ENCODE peak calls at places on chromosomes 11 and 22, in ten cellular contexts. B, T, D, V, C, O, U, H, A and L are unnamed samples.

GRCh38 chr22:46830841-46831240 is 68.4 kb downstream of the TBC1D22A start:
- DNase-seq in B (peak; percentile 29), T (no peak), D (peak; percentile 38), V (peak; percentile 60), C (no peak), O (no peak), U (no peak), H (no peak), A (no peak), L (peak; percentile 40)

GRCh38 chr11:30451167-30451566 is 128.3 kb downstream of the ARL14EP start:
- DNase-seq in B (no peak), T (no peak), D (no peak), V (no peak), C (no peak), O (no peak), U (no peak), H (no peak), A (no peak), L (no peak)

GRCh38 chr22:17985606-17986005 is 38.8 kb downstream of the MICAL3 start:
- DNase-seq in B (no peak), T (no peak), D (no peak), V (no peak), C (no peak), O (no peak), U (no peak), H (no peak), A (no peak), L (no peak)

GRCh38 chr11:73889019-73889418 is 12.2 kb downstream of the PAAF1 start:
- DNase-seq in B (peak; percentile 37), T (peak; percentile 49), D (no peak), V (peak; percentile 67), C (no peak), O (no peak), U (no peak), H (no peak), A (peak; percentile 81), L (peak; percentile 56)

GRCh38 chr11:104091281-104092071 is 55.0 kb downstream of the DDI1 start:
- DNase-seq in B (peak; percentile 51), T (no peak), D (no peak), V (no peak), C (no peak), O (no peak), U (no peak), H (no peak), A (no peak), L (peak; percentile 31)

GRCh38 chr22:16807109-16807508 is 18.1 kb downstream of the XKR3 start:
- DNase-seq in B (no peak), T (no peak), D (no peak), V (no peak), C (no peak), O (no peak), U (no peak), H (no peak), A (no peak), L (no peak)

GRCh38 chr22:46233231-46233630 is 16.9 kb downstream of the CDPF1 start:
- DNase-seq in B (peak; percentile 29), T (peak; percentile 21), D (no peak), V (peak; percentile 16), C (no peak), O (no peak), U (no peak), H (no peak), A (peak; percentile 51), L (peak; percentile 8)

GRCh38 chr11:45658292-45658991 is 7.0 kb downstream of the CHST1 start:
- DNase-seq in B (peak; percentile 45), T (peak; percentile 96), D (peak; percentile 95), V (peak; percentile 74), C (no peak), O (no peak), U (no peak), H (peak; percentile 89), A (peak; percentile 19), L (peak; percentile 72)

GRCh38 chr22:22099194-22099486 is 116.6 kb upstream of the TOP3B start:
- DNase-seq in B (no peak), T (no peak), D (no peak), V (no peak), C (peak; percentile 31), O (no peak), U (peak; percentile 49), H (no peak), A (no peak), L (no peak)

GRCh38 chr22:23126165-23127054 is 15.4 kb downstream of the RSPH14 start:
- DNase-seq in B (no peak), T (no peak), D (no peak), V (no peak), C (peak; percentile 69), O (no peak), U (no peak), H (no peak), A (no peak), L (no peak)

GRCh38 chr11:120172054-120172881 is 34.4 kb upstream of the TRIM29 start:
- DNase-seq in B (peak; percentile 60), T (peak; percentile 39), D (peak; percentile 67), V (peak; percentile 87), C (peak; percentile 78), O (peak; percentile 56), U (peak; percentile 51), H (peak; percentile 86), A (peak; percentile 52), L (peak; percentile 34)

DNA sequence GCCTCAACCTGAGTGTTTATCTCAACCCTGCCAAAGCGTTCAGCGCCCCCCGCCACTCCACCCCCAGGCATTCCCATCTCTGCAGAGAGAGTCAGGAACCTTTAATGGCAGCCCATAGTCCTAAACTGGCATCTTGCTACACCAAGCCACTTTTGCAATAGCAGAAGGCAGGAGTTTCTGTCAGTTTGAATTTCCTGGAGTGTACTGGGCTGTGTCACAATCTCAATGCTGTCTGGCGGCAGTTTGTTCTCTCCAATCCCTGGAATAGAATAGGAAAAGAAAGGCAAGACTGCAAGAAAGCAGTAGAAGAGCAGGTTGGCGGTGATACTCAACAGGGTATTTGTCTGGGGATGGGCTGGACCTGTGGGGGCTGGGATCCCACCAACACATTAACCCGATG is 32.9 kb upstream of the FLI1 start:
- DNase-seq in B (no peak), T (no peak), D (peak; percentile 44), V (peak; percentile 6), C (no peak), O (no peak), U (no peak), H (no peak), A (no peak), L (no peak)
- H2AFZ ChIP-seq in B (no peak overlapping the region), T (no peak overlapping the region), D (no peak overlapping the region), V (no peak overlapping the region), C (no peak overlapping the region), O (no peak overlapping the region), U (no peak overlapping the region), H (no peak overlapping the region), A (no peak overlapping the region), L (no peak overlapping the region)

GRCh38 chr11:122882809-122883681 is 486 bp downstream of the JHY start:
- DNase-seq in B (peak; percentile 55), T (peak; percentile 50), D (peak; percentile 62), V (peak; percentile 88), C (no peak), O (peak; percentile 31), U (peak; percentile 51), H (peak; percentile 70), A (peak; percentile 61), L (no peak)

GRCh38 chr11:122879785-122880184 is 2.8 kb upstream of the JHY start:
- DNase-seq in B (no peak), T (no peak), D (no peak), V (no peak), C (no peak), O (no peak), U (no peak), H (peak; percentile 54), A (no peak), L (no peak)

GRCh38 chr11:122883682-122883981 is 1.1 kb downstream of the JHY start:
- DNase-seq in B (no peak), T (no peak), D (no peak), V (no peak), C (no peak), O (no peak), U (no peak), H (no peak), A (no peak), L (no peak)

GRCh38 chr11:122877732-122878131 is 4.8 kb upstream of the JHY start:
- DNase-seq in B (no peak), T (no peak), D (no peak), V (no peak), C (no peak), O (no peak), U (peak; percentile 24), H (no peak), A (no peak), L (no peak)

GRCh38 chr11:122882189-122882808 is at the start of gene JHY:
- DNase-seq in B (no peak), T (no peak), D (no peak), V (no peak), C (no peak), O (no peak), U (no peak), H (no peak), A (no peak), L (no peak)
- H3K9ac ChIP-seq in B (peak within 1 kb of the TSS; percentile 13), T (peak within 1 kb of the TSS; percentile 72), D (peak within 1 kb of the TSS; percentile 96), V (peak within 1 kb of the TSS; percentile 92), C (no peak within 1 kb of the TSS), O (peak within 1 kb of the TSS; percentile 79), U (peak within 1 kb of the TSS; percentile 84), H (no peak within 1 kb of the TSS), A (peak within 1 kb of the TSS; percentile 79), L (peak within 1 kb of the TSS; percentile 56)

DNA sequence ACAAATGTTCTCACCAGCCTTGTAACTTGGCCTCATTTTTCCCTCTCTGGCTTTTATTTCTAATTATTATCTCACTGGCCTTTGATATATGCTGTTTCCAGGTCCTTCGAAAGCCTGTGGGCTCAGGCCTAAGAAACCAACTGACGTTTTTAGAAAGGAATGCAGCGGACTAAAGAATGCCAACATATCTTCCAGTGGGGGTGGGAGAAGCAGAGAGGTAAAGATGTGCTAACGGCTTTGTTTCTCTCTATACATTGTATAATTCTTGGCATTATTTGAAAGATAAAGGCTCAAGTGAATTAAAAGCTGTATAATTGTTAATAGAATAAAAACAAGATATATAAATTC is 28.2 kb downstream of the OR6Q1 start:
- DNase-seq in B (peak; percentile 92), T (peak; percentile 88), D (peak; percentile 50), V (peak; percentile 89), C (no peak), O (peak; percentile 43), U (no peak), H (no peak), A (peak; percentile 78), L (peak; percentile 77)
- H2AFZ ChIP-seq in B (peak overlapping the region; percentile 47), T (peak overlapping the region; percentile 17), D (no peak overlapping the region), V (peak overlapping the region; percentile 75), C (no peak overlapping the region), O (peak overlapping the region; percentile 31), U (no peak overlapping the region), H (peak overlapping the region; percentile 73), A (peak overlapping the region; percentile 95), L (peak overlapping the region; percentile 61)

DNA sequence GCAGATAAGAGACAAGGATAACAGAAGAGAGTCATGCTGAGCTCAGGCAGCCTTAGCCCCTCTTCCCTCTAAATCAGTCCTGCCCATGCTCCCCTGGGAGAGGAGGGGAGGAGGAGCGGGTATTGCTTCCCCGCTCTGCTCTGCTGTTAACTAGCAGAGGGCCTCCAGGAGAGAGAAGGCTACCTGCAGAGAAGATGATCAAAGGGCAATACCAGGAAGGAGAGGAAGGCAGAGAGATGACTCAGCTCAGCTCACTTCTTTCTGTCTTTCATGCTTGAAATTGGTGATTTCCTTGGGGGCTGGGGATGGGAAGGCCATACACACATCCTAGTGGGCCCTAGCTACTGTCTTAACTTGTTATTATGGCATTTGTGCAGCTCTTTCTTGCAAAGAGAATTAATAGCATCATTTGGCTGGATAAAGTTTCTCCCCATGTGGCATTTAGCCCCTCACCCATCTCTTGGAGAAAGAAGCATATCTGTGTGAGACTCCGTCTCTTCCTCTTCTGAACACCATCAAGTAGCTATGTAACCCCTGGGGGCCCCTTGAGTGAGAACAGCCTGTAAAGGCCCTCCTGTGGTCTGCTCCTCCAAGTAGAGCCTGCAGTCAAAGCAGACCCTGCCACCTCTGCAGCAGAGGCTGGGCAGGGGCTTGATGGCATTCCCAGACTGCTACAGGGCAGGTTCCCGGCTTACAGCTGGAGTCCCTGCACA is 33.4 kb upstream of the AMOTL1 start:
- DNase-seq in B (no peak), T (no peak), D (no peak), V (no peak), C (no peak), O (no peak), U (no peak), H (peak; percentile 81), A (no peak), L (no peak)
- H3K9ac ChIP-seq in B (no peak overlapping the region), T (no peak overlapping the region), D (no peak overlapping the region), V (no peak overlapping the region), C (no peak overlapping the region), O (no peak overlapping the region), U (no peak overlapping the region), H (no peak overlapping the region), A (no peak overlapping the region), L (no peak overlapping the region)